ENCODE peak calls at places on chromosomes 6 and 20, in ten cellular contexts. K is heart left ventricle, Q is lower lobe of right lung, H is foreskin fibroblast, F is astrocyte of the spinal cord, D is keratinocyte, P is endodermal cell, M is left ventricle myocardium inferior, T is MM.1S, V is GM12865. S is an unnamed sample.

GRCh38 chr6:76790881-76791280 is 672.4 kb downstream of the HTR1B start:
- DNase-seq in H (peak), F (no peak), T (no peak), K (no peak), M (no peak), D (no peak), Q (no peak), V (no peak), P (no peak), S (no peak)

GRCh38 chr20:8542115-8542486 is 410.0 kb downstream of the PLCB1 start:
- DNase-seq in M (no peak), K (no peak), H (no peak), V (no peak), D (no peak), P (no peak), T (no peak), Q (no peak), F (no peak), S (no peak)

GRCh38 chr6:79946773-79947190 is 571 bp downstream of the ELOVL4 start:
- DNase-seq in Q (peak), V (no peak), T (peak), M (peak), K (no peak), H (peak), P (no peak), D (no peak), F (peak), S (peak)

GRCh38 chr6:127554435-127555006 is 22.5 kb upstream of the C6orf58 start:
- DNase-seq in M (no peak), D (no peak), T (peak), K (no peak), Q (no peak), F (peak), P (peak), V (peak), H (peak), S (no peak)

GRCh38 chr6:142210606-142211005 is 63.5 kb downstream of the VTA1 start:
- DNase-seq in V (no peak), T (no peak), K (no peak), D (no peak), P (no peak), F (peak), Q (no peak), H (no peak), M (no peak), S (no peak)

GRCh38 chr20:60695223-60695622 is 556.8 kb upstream of the CDH4 start:
- DNase-seq in D (peak), P (no peak), T (no peak), Q (no peak), K (no peak), M (no peak), F (peak), V (no peak), H (peak), S (no peak)

GRCh38 chr6:27096834-27097511 is 150.5 kb upstream of the PRSS16 start:
- DNase-seq in P (peak), V (peak), D (peak), T (no peak), M (no peak), Q (peak), K (peak), F (peak), H (peak), S (peak)

GRCh38 chr20:53957421-53958172 is 112.8 kb downstream of the BCAS1 start:
- DNase-seq in V (no peak), Q (no peak), D (no peak), T (no peak), K (no peak), H (peak), M (no peak), P (no peak), F (peak), S (no peak)

GRCh38 chr6:4861564-4861963 is 85.4 kb downstream of the CDYL start:
- DNase-seq in V (no peak), M (no peak), K (no peak), T (no peak), P (no peak), F (no peak), Q (no peak), D (no peak), H (no peak), S (no peak)

GRCh38 chr20:43728686-43729255 is 2.0 kb upstream of the GTSF1L start:
- DNase-seq in M (no peak), P (no peak), T (no peak), K (no peak), D (no peak), H (no peak), F (no peak), V (no peak), Q (no peak), S (no peak)

GRCh38 chr20:57211949-57212889 is 54.2 kb downstream of the BMP7 start:
- DNase-seq in Q (no peak), T (no peak), K (peak), P (peak), F (peak), M (peak), H (no peak), D (peak), V (no peak), S (no peak)

GRCh38 chr6:129592516-129593232 is 117.3 kb downstream of the ARHGAP18 start:
- DNase-seq in V (no peak), F (no peak), P (no peak), H (peak), K (no peak), T (no peak), M (no peak), D (no peak), Q (no peak), S (no peak)

GRCh38 chr20:57966609-57967008 is 256.8 kb upstream of the PMEPA1 start:
- DNase-seq in Q (no peak), D (no peak), P (no peak), K (no peak), F (no peak), V (no peak), M (no peak), H (no peak), T (no peak), S (no peak)

GRCh38 chr20:41268402-41268801 is 49.1 kb downstream of the ZHX3 start:
- DNase-seq in T (no peak), Q (no peak), P (no peak), K (no peak), D (no peak), V (no peak), H (no peak), M (no peak), F (no peak), S (no peak)

GRCh38 chr6:391559-392440 is at the start of gene IRF4:
- DNase-seq in T (peak), Q (no peak), F (no peak), H (no peak), K (no peak), M (no peak), D (no peak), V (peak), P (peak), S (peak)

GRCh38 chr20:47989957-47990356 is 204.7 kb upstream of the SULF2 start:
- DNase-seq in V (no peak), P (no peak), H (no peak), T (no peak), Q (no peak), K (no peak), D (no peak), F (no peak), M (no peak), S (no peak)

GRCh38 chr6:36738108-36738507 is 40.5 kb downstream of the RAB44 start:
- DNase-seq in Q (no peak), T (no peak), V (no peak), P (no peak), H (no peak), F (no peak), K (no peak), D (no peak), M (no peak), S (no peak)

GRCh38 chr6:138104618-138105213 is 2.5 kb downstream of the PERP start:
- DNase-seq in Q (no peak), K (no peak), D (no peak), P (no peak), F (no peak), M (no peak), V (no peak), H (no peak), T (no peak), S (no peak)

GRCh38 chr6:158057213-158057987 is 75.7 kb downstream of the SYNJ2 start:
- DNase-seq in P (no peak), V (no peak), F (peak), Q (no peak), H (peak), T (no peak), M (no peak), K (peak), D (peak), S (no peak)

GRCh38 chr20:45415822-45416637 is at the start of gene PIGT:
- DNase-seq in H (peak), F (peak), K (peak), P (peak), Q (peak), D (no peak), V (peak), T (peak), M (peak), S (peak)

GRCh38 chr6:105591053-105591452 is 188.2 kb upstream of the PREP start:
- DNase-seq in F (no peak), K (no peak), Q (no peak), H (no peak), D (no peak), M (no peak), T (peak), P (no peak), V (peak), S (peak)

GRCh38 chr20:4493386-4493785 is 228.3 kb upstream of the PRND start:
- DNase-seq in H (no peak), Q (no peak), D (no peak), F (no peak), P (no peak), V (no peak), M (no peak), K (no peak), T (no peak), S (no peak)

GRCh38 chr6:73051147-73051546 is 174.1 kb downstream of the KHDC1L start:
- DNase-seq in F (no peak), K (no peak), H (no peak), D (no peak), P (no peak), Q (no peak), M (no peak), V (no peak), T (no peak), S (no peak)

GRCh38 chr6:117352466-117353081 is 73.2 kb downstream of the ROS1 start:
- DNase-seq in P (no peak), F (peak), D (no peak), Q (no peak), M (no peak), V (peak), K (no peak), H (peak), T (peak), S (no peak)

GRCh38 chr6:139422105-139423036 is 47.9 kb upstream of the CITED2 start:
- DNase-seq in T (no peak), K (no peak), D (no peak), F (no peak), M (no peak), P (no peak), V (no peak), H (no peak), Q (no peak), S (no peak)

GRCh38 chr6:6806793-6807518 is 218.4 kb downstream of the LY86 start:
- DNase-seq in K (peak), D (no peak), F (no peak), V (peak), Q (peak), M (peak), T (no peak), H (no peak), P (peak), S (no peak)

GRCh38 chr20:24117386-24117785 is 128.8 kb upstream of the GGTLC1 start:
- DNase-seq in V (no peak), F (no peak), Q (no peak), M (no peak), P (peak), D (no peak), H (peak), K (no peak), T (no peak), S (no peak)

GRCh38 chr20:13333793-13334192 is 112.7 kb downstream of the ISM1 start:
- DNase-seq in T (no peak), M (no peak), H (no peak), D (no peak), V (no peak), F (no peak), P (no peak), K (no peak), Q (no peak), S (no peak)

GRCh38 chr6:108114861-108115597 is 40.5 kb upstream of the OSTM1 start:
- DNase-seq in F (peak), T (no peak), H (peak), Q (peak), V (no peak), M (peak), K (peak), P (peak), D (no peak), S (peak)

GRCh38 chr6:126268087-126268486 is 71.8 kb upstream of the CENPW start:
- DNase-seq in K (no peak), Q (no peak), P (no peak), M (no peak), V (peak), D (no peak), H (no peak), T (no peak), F (no peak), S (no peak)

GRCh38 chr6:42104095-42104806 is 38.2 kb downstream of the C6orf132 start:
- DNase-seq in F (peak), H (peak), P (peak), T (peak), V (peak), M (peak), Q (peak), D (no peak), K (peak), S (peak)

GRCh38 chr6:158509465-158509864 is 50.4 kb upstream of the TMEM181 start:
- DNase-seq in P (peak), F (no peak), K (no peak), M (no peak), V (no peak), Q (no peak), D (no peak), H (no peak), T (no peak), S (no peak)

GRCh38 chr6:129131282-129131681 is 248.3 kb downstream of the LAMA2 start:
- DNase-seq in Q (no peak), M (peak), D (no peak), K (peak), T (no peak), H (no peak), P (no peak), V (no peak), F (peak), S (no peak)

GRCh38 chr6:118706702-118707101 is 55.3 kb upstream of the CEP85L start:
- DNase-seq in P (peak), V (no peak), H (no peak), K (no peak), D (no peak), M (no peak), Q (no peak), F (peak), T (no peak), S (no peak)

GRCh38 chr6:95227301-95227700 is 350.0 kb upstream of the MANEA start:
- DNase-seq in M (no peak), V (no peak), H (no peak), T (no peak), P (no peak), K (no peak), D (no peak), Q (no peak), F (no peak), S (no peak)

GRCh38 chr20:25282034-25282781 is 34.3 kb downstream of the PYGB start:
- DNase-seq in V (no peak), M (peak), F (no peak), P (no peak), D (no peak), T (peak), H (no peak), Q (peak), K (peak), S (no peak)

GRCh38 chr20:45322952-45323383 is 14.9 kb upstream of the MATN4 start:
- DNase-seq in F (no peak), K (no peak), V (peak), D (no peak), M (peak), P (no peak), Q (peak), T (no peak), H (no peak), S (no peak)

GRCh38 chr6:22087960-22088716 is 208.7 kb downstream of the PRL start:
- DNase-seq in Q (no peak), F (no peak), V (peak), D (no peak), T (no peak), K (no peak), H (no peak), P (no peak), M (no peak), S (no peak)

GRCh38 chr6:85126448-85127178 is 323.3 kb upstream of the NT5E start:
- DNase-seq in D (no peak), P (peak), V (peak), K (peak), T (peak), Q (peak), F (peak), M (peak), H (peak), S (peak)

GRCh38 chr6:166365221-166365620 is 17.5 kb downstream of the MPC1 start:
- DNase-seq in Q (no peak), H (no peak), T (peak), D (no peak), K (no peak), M (no peak), P (no peak), V (no peak), F (peak), S (no peak)

GRCh38 chr20:62643521-62644043 is 1.3 kb downstream of the SLCO4A1 start:
- DNase-seq in V (no peak), P (no peak), D (no peak), H (no peak), F (no peak), M (no peak), Q (no peak), K (no peak), T (no peak), S (no peak)
- H3K4me3 ChIP-seq in V (peak), P (peak), D (peak), H (peak), F (no peak), M (peak), Q (peak), K (peak), T (peak), S (peak)

DNA sequence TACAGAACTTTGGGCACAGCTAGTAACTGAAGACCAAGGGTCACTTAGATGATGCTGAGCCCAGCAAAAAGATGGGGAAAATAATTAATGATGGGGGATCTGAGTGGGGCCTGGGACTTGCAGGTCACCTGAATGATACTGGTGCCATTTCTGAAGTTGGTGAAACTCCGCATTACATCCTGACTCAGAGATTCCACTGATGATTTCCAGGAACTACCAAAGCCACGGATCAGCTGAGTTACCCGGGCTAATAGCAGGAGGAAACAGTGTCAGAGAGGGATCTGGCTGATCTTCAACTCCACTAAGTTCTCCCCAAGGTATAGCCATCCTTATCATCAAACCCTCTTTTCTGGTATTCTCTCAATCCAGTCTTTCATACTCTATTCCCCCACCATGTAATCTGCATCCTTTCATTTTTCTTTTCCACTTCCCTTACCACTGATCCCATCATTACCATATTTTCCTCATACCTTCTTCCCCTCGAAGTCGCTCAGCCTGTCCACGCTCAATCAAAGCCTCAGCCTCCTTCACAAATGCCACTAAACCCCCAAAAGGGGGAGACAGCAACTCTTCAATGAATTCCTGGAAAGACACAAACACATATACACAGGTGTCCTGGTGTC is 20.2 kb downstream of the VPS52 start:
- DNase-seq in M (no peak), P (no peak), T (no peak), Q (no peak), H (no peak), V (no peak), D (no peak), F (no peak), K (no peak), S (no peak)
- TF ChIP-seq CTCF in M (no peak), P (no peak), T (no peak), Q (no peak), H (no peak), V (no peak), D (no peak), F (no peak), K (no peak), S (no peak)

GRCh38 chr20:51154708-51155690 is 132.1 kb upstream of the KCNG1 start:
- DNase-seq in T (no peak), H (no peak), F (no peak), V (no peak), Q (no peak), K (no peak), D (no peak), P (no peak), M (no peak), S (no peak)
- H3K4me3 ChIP-seq in T (no peak), H (no peak), F (no peak), V (no peak), Q (no peak), K (no peak), D (no peak), P (no peak), M (no peak), S (no peak)

GRCh38 chr6:169073311-169073710 is 180.3 kb downstream of the THBS2 start:
- DNase-seq in M (no peak), K (no peak), D (no peak), T (no peak), P (no peak), H (peak), Q (no peak), V (no peak), F (peak), S (no peak)

GRCh38 chr6:169072127-169073042 is 181.3 kb downstream of the THBS2 start:
- DNase-seq in T (no peak), H (no peak), F (no peak), Q (no peak), V (no peak), K (no peak), P (no peak), D (no peak), M (no peak), S (no peak)

GRCh38 chr6:169069361-169069760 is 184.3 kb downstream of the THBS2 start:
- DNase-seq in K (no peak), P (no peak), H (no peak), T (no peak), V (no peak), Q (no peak), D (no peak), M (no peak), F (no peak), S (no peak)

GRCh38 chr6:169071394-169071793 is 182.3 kb downstream of the THBS2 start:
- DNase-seq in H (no peak), P (no peak), F (no peak), T (no peak), K (no peak), D (no peak), Q (no peak), V (no peak), M (no peak), S (no peak)

GRCh38 chr6:169070506-169071176 is 183.0 kb downstream of the THBS2 start:
- DNase-seq in M (peak), F (peak), T (no peak), D (peak), V (no peak), K (peak), H (peak), P (no peak), Q (no peak), S (no peak)
- TF ChIP-seq CTCF in M (no peak), F (peak), T (no peak), D (no peak), V (no peak), K (peak), H (peak), P (no peak), Q (no peak), S (no peak)

DNA sequence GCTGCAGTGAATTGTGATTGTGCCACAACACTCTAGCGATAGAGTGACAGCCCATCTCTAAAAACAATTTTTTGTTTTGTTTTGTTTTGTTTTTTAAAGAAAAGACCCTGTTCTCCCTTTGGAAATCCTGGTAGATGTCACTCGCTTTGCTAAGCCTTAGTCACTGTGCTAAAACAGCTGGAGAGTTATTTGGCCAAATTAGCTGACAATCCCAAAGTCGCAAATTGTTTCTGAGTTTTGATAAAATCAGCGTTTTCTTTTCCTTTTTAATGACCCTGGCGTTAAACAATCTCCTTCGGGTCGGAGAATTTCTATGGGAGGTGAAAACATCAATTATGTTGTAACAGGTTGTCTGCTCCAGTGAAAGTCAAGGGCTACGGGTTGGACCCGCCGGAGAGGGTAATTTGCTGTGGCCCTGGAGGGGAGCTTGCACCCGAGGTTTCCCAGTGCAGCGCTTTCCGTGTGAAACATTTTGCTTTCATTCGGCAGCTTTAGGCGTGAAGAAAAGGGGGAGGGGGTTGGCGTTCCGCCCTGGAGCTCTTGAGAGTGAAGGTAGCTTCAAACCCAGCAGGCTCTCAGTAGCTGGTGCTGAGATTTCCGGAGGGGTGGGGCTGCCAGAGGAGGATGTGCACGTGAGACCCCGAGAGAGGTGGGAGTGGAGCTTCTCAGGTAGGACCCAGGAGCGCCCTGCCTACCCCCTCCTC is 296.6 kb downstream of the PHACTR1 start:
- DNase-seq in V (no peak), P (peak), H (no peak), D (no peak), Q (peak), T (no peak), K (peak), F (no peak), M (peak), S (no peak)
- H3K4me3 ChIP-seq in V (no peak), P (peak), H (peak), D (no peak), Q (peak), T (peak), K (peak), F (peak), M (peak), S (no peak)

GRCh38 chr20:11229772-11230171 is 556.0 kb upstream of the JAG1 start:
- DNase-seq in H (peak), Q (peak), T (no peak), P (no peak), K (no peak), M (peak), D (peak), V (no peak), F (peak), S (no peak)
- TF ChIP-seq CTCF in H (no peak), Q (no peak), T (no peak), P (no peak), K (no peak), M (no peak), D (no peak), V (no peak), F (no peak), S (no peak)